ENCODE peak calls at places on chromosomes 3 and 15, in eight cellular contexts. One of them, this sample, is unnamed.

GRCh38 chr15:51162865-51163762 is 68.4 kb upstream of the TNFAIP8L3 start:
- DNase-seq in right lobe of liver: peak; percentile 67
- DNase-seq in stomach: peak; percentile 72
- DNase-seq in Peyer's patch: no peak
- DNase-seq in tibial nerve: peak; percentile 57
- DNase-seq in heart left ventricle: no peak
- DNase-seq in HCT116: peak; percentile 33
- DNase-seq in A549: peak; percentile 89
- DNase-seq in this sample: peak; percentile 69

GRCh38 chr3:23253214-23253613 is 50.1 kb downstream of the UBE2E2 start:
- DNase-seq in stomach: no peak
- DNase-seq in heart left ventricle: no peak
- DNase-seq in tibial nerve: no peak
- DNase-seq in A549: no peak
- DNase-seq in HCT116: no peak
- DNase-seq in Peyer's patch: no peak
- DNase-seq in right lobe of liver: no peak
- DNase-seq in this sample: no peak

GRCh38 chr15:36601497-36601932 is 22.1 kb downstream of the CDIN1 start:
- DNase-seq in stomach: no peak
- DNase-seq in right lobe of liver: no peak
- DNase-seq in heart left ventricle: no peak
- DNase-seq in A549: no peak
- DNase-seq in tibial nerve: no peak
- DNase-seq in HCT116: no peak
- DNase-seq in Peyer's patch: no peak
- DNase-seq in this sample: peak; percentile 72

GRCh38 chr3:160413613-160414248 is 14.3 kb downstream of the SMC4 start:
- DNase-seq in tibial nerve: no peak
- DNase-seq in Peyer's patch: no peak
- DNase-seq in right lobe of liver: peak; percentile 59
- DNase-seq in heart left ventricle: no peak
- DNase-seq in stomach: peak; percentile 53
- DNase-seq in HCT116: peak; percentile 60
- DNase-seq in A549: peak; percentile 55
- DNase-seq in this sample: peak; percentile 67

GRCh38 chr3:131223373-131224289 is 157.9 kb upstream of the NUDT16 start:
- DNase-seq in stomach: no peak
- DNase-seq in tibial nerve: no peak
- DNase-seq in A549: no peak
- DNase-seq in Peyer's patch: no peak
- DNase-seq in HCT116: no peak
- DNase-seq in right lobe of liver: no peak
- DNase-seq in heart left ventricle: no peak
- DNase-seq in this sample: no peak

GRCh38 chr3:126034481-126035361 is 49.2 kb downstream of the SLC41A3 start:
- DNase-seq in A549: no peak
- DNase-seq in right lobe of liver: no peak
- DNase-seq in tibial nerve: no peak
- DNase-seq in heart left ventricle: no peak
- DNase-seq in HCT116: no peak
- DNase-seq in stomach: peak; percentile 24
- DNase-seq in Peyer's patch: no peak
- DNase-seq in this sample: peak; percentile 38

GRCh38 chr3:41265823-41266273 is 66.5 kb downstream of the CTNNB1 start:
- DNase-seq in Peyer's patch: no peak
- DNase-seq in stomach: no peak
- DNase-seq in HCT116: no peak
- DNase-seq in tibial nerve: no peak
- DNase-seq in right lobe of liver: no peak
- DNase-seq in A549: no peak
- DNase-seq in heart left ventricle: no peak
- DNase-seq in this sample: no peak

GRCh38 chr3:149003653-149004305 is 12.4 kb downstream of the GYG1 start:
- DNase-seq in heart left ventricle: no peak
- DNase-seq in HCT116: no peak
- DNase-seq in A549: no peak
- DNase-seq in stomach: no peak
- DNase-seq in Peyer's patch: no peak
- DNase-seq in tibial nerve: no peak
- DNase-seq in right lobe of liver: no peak
- DNase-seq in this sample: no peak

GRCh38 chr3:75192065-75192658 is 472.0 kb upstream of the FRG2C start:
- DNase-seq in HCT116: peak; percentile 3
- DNase-seq in stomach: peak; percentile 28
- DNase-seq in right lobe of liver: peak; percentile 48
- DNase-seq in A549: peak; percentile 3
- DNase-seq in heart left ventricle: no peak
- DNase-seq in Peyer's patch: no peak
- DNase-seq in tibial nerve: no peak
- DNase-seq in this sample: peak; percentile 47

GRCh38 chr3:132659000-132659369 is 624 bp downstream of the ACAD11 start:
- DNase-seq in tibial nerve: no peak
- DNase-seq in Peyer's patch: no peak
- DNase-seq in right lobe of liver: no peak
- DNase-seq in heart left ventricle: no peak
- DNase-seq in HCT116: no peak
- DNase-seq in A549: no peak
- DNase-seq in stomach: no peak
- DNase-seq in this sample: peak; percentile 16

GRCh38 chr15:82306791-82307713 is 42.2 kb downstream of the GOLGA6L10 start:
- DNase-seq in right lobe of liver: no peak
- DNase-seq in A549: no peak
- DNase-seq in Peyer's patch: no peak
- DNase-seq in heart left ventricle: no peak
- DNase-seq in tibial nerve: no peak
- DNase-seq in stomach: no peak
- DNase-seq in HCT116: no peak
- DNase-seq in this sample: no peak

GRCh38 chr15:74631935-74632560 is 16.4 kb downstream of the CLK3 start:
- DNase-seq in Peyer's patch: peak; percentile 71
- DNase-seq in HCT116: no peak
- DNase-seq in stomach: peak; percentile 69
- DNase-seq in A549: peak; percentile 78
- DNase-seq in right lobe of liver: peak; percentile 69
- DNase-seq in heart left ventricle: peak; percentile 79
- DNase-seq in tibial nerve: peak; percentile 57
- DNase-seq in this sample: no peak

GRCh38 chr3:126528800-126529541 is 5.0 kb downstream of the CHST13 start:
- DNase-seq in Peyer's patch: peak; percentile 42
- DNase-seq in right lobe of liver: peak; percentile 90
- DNase-seq in tibial nerve: no peak
- DNase-seq in A549: peak; percentile 10
- DNase-seq in heart left ventricle: peak; percentile 66
- DNase-seq in HCT116: no peak
- DNase-seq in stomach: no peak
- DNase-seq in this sample: peak; percentile 81

DNA sequence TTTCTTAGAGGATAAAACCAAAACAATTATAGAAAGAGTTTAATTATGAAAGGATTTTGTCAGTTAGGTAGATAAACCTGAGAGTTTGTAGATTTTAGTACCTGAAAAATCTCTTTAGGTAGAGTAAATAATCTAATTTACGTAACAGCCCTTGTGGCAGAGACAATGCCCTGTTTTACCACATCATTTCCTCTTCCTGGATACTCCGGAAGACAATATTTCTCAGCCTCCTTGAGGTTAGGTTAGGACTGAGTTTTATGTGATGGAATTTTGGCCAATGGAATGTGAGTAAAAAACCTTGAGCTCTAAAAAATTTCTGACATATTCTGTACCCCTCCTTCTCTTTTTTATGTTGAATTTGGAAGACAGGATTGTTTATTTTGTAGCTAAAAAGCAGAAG is 50.7 kb upstream of the TPRG1 start:
- DNase-seq in HCT116: no peak
- DNase-seq in A549: no peak
- DNase-seq in tibial nerve: no peak
- DNase-seq in heart left ventricle: no peak
- DNase-seq in Peyer's patch: no peak
- DNase-seq in stomach: no peak
- DNase-seq in right lobe of liver: no peak
- DNase-seq in this sample: no peak
- TF ChIP-seq POLR2A in HCT116: no peak
- TF ChIP-seq POLR2A in A549: no peak
- TF ChIP-seq POLR2A in tibial nerve: no peak
- TF ChIP-seq POLR2A in heart left ventricle: no peak
- TF ChIP-seq POLR2A in Peyer's patch: no peak
- TF ChIP-seq POLR2A in stomach: no peak
- TF ChIP-seq POLR2A in right lobe of liver: no peak
- TF ChIP-seq POLR2A in this sample: no peak

DNA sequence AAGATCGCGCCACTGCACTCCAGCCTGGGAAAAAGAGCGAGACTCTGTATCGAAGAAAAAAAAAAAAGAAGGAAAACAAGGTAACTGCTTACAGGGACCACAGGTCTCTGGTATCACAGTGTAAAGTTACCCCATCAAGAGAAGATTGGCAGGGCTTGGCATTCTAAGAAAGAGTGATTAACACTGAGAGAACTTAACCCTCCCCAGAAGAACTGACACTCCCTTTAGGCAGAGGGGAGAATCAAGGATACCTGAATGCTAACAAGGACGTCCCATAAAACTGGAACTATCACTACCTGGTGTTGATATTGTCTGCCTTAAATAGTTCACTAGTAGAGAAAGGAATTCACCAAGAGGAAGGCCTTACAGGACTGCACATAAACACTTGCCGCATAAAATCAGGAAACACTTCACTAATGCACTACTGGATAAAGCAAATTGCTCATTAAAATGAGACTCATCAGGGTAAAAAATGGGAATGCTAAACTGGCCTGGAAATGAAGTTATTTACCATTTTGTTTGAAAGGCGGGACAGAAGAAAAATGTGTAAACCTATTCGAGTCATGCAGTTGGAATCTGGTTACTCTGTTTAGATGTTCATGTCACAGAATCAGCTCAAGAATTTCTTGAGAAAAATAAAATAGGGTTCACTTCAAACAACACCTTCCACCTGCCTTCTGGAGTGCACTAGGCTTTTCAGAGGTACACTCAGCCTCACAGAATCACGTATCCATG is 121.6 kb downstream of the FOXP1 start:
- DNase-seq in stomach: no peak
- DNase-seq in HCT116: no peak
- DNase-seq in heart left ventricle: no peak
- DNase-seq in tibial nerve: no peak
- DNase-seq in right lobe of liver: no peak
- DNase-seq in Peyer's patch: no peak
- DNase-seq in A549: no peak
- DNase-seq in this sample: no peak
- H3K27ac ChIP-seq in stomach: no peak overlapping the region
- H3K27ac ChIP-seq in HCT116: no peak overlapping the region
- H3K27ac ChIP-seq in heart left ventricle: no peak overlapping the region
- H3K27ac ChIP-seq in tibial nerve: no peak overlapping the region
- H3K27ac ChIP-seq in right lobe of liver: no peak overlapping the region
- H3K27ac ChIP-seq in Peyer's patch: no peak overlapping the region
- H3K27ac ChIP-seq in A549: no peak overlapping the region
- H3K27ac ChIP-seq in this sample: no peak overlapping the region

DNA sequence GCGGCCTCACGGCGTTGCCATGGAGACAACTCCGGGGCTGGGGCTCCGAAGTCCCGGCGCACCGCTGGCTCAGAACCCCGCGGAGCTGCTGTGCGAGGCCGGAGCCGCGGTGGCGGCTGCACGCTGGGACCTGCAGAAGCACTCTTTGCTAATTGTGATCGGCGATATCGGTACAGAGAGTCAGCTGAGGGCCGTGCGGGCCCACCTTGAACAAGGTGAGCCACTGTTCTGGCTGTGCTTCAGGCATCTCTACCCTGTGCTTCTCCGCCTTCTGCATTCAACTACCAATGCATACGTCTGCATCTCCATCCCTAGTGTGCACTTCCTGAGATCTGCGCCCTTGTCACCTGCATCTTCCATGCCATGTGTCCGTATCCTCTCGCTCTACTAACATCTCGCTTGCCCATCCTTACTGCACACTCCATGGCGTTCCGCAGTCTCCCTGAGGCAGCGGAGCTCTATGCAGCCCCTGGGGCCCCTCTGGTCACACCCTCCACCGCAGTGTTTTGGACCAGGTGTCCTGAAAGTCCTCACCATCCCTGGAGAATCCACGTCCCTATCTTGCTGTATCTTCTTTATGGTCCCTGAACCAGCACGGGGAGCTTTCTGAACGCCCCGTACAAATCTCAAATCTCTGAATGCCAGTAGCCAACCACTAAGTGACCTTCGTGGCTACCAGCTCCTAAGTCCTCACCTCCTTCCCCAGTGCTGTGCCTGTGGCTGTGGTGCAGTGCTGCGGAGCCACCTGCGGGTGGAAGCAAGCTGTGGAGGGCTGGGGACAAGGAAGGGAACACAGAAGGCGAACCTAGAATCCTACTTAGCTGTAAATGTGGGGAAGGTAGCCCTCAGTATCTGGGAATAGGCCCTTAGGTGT is 6.2 kb upstream of the MAP1A start:
- DNase-seq in heart left ventricle: no peak
- DNase-seq in right lobe of liver: no peak
- DNase-seq in tibial nerve: no peak
- DNase-seq in HCT116: peak; percentile 37
- DNase-seq in stomach: no peak
- DNase-seq in A549: peak; percentile 38
- DNase-seq in Peyer's patch: no peak
- DNase-seq in this sample: no peak
- TF ChIP-seq POLR2A in heart left ventricle: no peak
- TF ChIP-seq POLR2A in right lobe of liver: no peak
- TF ChIP-seq POLR2A in tibial nerve: no peak
- TF ChIP-seq POLR2A in HCT116: no peak
- TF ChIP-seq POLR2A in stomach: no peak
- TF ChIP-seq POLR2A in A549: no peak
- TF ChIP-seq POLR2A in Peyer's patch: no peak
- TF ChIP-seq POLR2A in this sample: no peak

DNA sequence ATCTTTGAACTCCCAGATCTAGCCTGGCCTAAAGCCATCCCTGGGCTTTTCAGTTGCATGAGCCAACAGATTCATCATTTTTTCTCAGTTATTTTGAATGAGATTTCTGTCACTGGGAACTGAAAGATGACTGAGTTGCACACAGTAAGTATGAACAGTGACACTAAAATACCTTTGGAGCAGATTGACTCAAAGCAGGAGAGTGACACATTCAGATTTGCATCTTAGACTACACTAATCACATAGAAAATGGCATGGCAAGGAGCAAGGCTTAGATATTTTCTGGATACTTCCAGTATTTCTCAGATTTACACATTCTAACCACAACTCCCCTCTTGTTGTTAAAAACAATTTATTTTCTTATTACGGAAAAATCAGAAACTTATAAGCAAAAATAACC is 32.8 kb downstream of the SEC62 start:
- DNase-seq in right lobe of liver: no peak
- DNase-seq in stomach: no peak
- DNase-seq in HCT116: no peak
- DNase-seq in A549: no peak
- DNase-seq in tibial nerve: no peak
- DNase-seq in heart left ventricle: no peak
- DNase-seq in Peyer's patch: no peak
- DNase-seq in this sample: no peak
- H3K27ac ChIP-seq in right lobe of liver: no peak overlapping the region
- H3K27ac ChIP-seq in stomach: no peak overlapping the region
- H3K27ac ChIP-seq in HCT116: no peak overlapping the region
- H3K27ac ChIP-seq in A549: no peak overlapping the region
- H3K27ac ChIP-seq in tibial nerve: no peak overlapping the region
- H3K27ac ChIP-seq in heart left ventricle: no peak overlapping the region
- H3K27ac ChIP-seq in Peyer's patch: no peak overlapping the region
- H3K27ac ChIP-seq in this sample: no peak overlapping the region

This sample was measured in adrenal gland.